ENCODE peak calls at places on chromosomes 16 and 17, in seven cellular contexts. G, V, U, M, D, I and A are unnamed samples.

GRCh38 chr16:10016761-10017160 is 165.5 kb downstream of the GRIN2A start:
- DNase-seq in G (no peak), V (no peak), D (no peak), M (no peak), U (no peak), I (no peak), A (no peak)

GRCh38 chr17:50111687-50112655 is 16.8 kb downstream of the PDK2 start:
- DNase-seq in D (peak), I (no peak), U (no peak), V (no peak), M (no peak), G (no peak), A (peak)

GRCh38 chr16:89315791-89316581 is 98.5 kb downstream of the ZNF778 start:
- DNase-seq in D (peak), V (peak), G (peak), I (no peak), M (no peak), U (no peak), A (no peak)

GRCh38 chr17:62860962-62861873 is 53.1 kb upstream of the MARCHF10 start:
- DNase-seq in G (no peak), I (no peak), V (no peak), M (no peak), U (no peak), D (no peak), A (no peak)

GRCh38 chr16:66970775-66971725 is 10.0 kb downstream of the CES3 start:
- DNase-seq in I (no peak), M (no peak), U (no peak), G (peak), V (no peak), D (no peak), A (no peak)

GRCh38 chr17:76623271-76624146 is 20.0 kb downstream of the ST6GALNAC1 start:
- DNase-seq in V (peak), D (peak), G (peak), I (peak), M (peak), U (peak), A (peak)

GRCh38 chr17:67256075-67256732 is 11.2 kb upstream of the HELZ start:
- DNase-seq in D (no peak), G (no peak), V (no peak), M (no peak), I (no peak), U (no peak), A (no peak)

GRCh38 chr17:79501910-79502309 is 108.9 kb downstream of the RBFOX3 start:
- DNase-seq in U (no peak), V (no peak), D (no peak), G (no peak), M (no peak), I (no peak), A (no peak)

GRCh38 chr17:54900457-54901229 is at the start of gene TOM1L1:
- DNase-seq in V (no peak), D (peak), M (peak), I (peak), G (peak), U (peak), A (peak)

GRCh38 chr17:57861737-57862409 is 12.0 kb upstream of the MRPS23 start:
- DNase-seq in M (no peak), I (peak), D (peak), U (peak), G (peak), V (no peak), A (peak)

GRCh38 chr17:14840616-14841231 is 424.4 kb downstream of the PMP22 start:
- DNase-seq in M (no peak), G (no peak), I (no peak), D (no peak), V (no peak), U (no peak), A (no peak)

GRCh38 chr17:78387982-78388941 is 9.8 kb downstream of the PGS1 start:
- DNase-seq in M (no peak), I (no peak), G (no peak), D (peak), U (no peak), V (peak), A (no peak)

GRCh38 chr16:1990336-1991134 is 765 bp downstream of the SYNGR3 start:
- DNase-seq in D (no peak), I (no peak), U (no peak), G (no peak), M (no peak), V (no peak), A (no peak)

DNA sequence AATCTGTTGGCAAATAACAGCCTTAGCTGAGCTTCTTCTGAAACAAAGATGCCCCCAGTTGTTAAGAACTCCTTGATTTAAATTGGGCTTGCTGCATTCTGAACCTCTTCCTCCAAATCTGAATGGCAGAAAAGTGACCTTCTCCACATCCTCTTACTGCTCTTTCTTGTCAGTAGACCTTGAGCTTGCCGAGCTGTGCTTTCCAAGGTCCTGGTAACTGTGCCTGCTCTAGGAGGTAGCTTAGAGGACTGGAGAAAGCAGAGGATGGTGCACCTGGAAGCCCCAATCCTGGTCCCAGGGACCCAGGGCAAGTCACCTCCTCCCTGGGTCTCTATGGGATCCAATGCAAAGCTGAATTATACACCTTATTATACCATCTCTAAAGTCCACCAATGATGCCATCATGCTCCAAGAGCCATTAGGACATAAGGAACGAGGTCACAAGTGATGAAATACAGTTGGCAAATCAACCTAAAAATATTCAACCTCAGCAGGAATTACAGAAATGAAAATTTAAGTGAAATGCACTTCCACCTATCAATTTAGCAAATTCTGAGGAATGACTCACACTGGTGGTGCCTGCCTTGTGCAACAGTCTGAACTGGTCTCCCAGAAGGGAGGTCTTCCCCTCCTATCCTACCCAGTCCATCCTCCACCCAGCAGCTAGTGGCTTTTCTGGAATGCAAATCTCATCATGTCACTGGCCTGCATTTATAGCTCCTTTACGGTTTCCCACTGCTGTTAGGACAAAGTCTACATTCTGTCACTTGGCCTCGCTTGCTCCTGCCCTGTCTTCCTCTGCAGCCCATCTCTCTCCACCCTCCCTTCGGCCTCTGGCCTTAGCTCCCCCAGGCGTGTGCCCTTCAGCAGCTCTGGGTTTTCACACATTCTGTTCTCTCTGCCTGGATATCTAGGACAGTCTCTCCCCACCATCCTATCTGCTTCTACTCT is 36.6 kb downstream of the TOM1L2 start:
- DNase-seq in U (no peak), D (no peak), M (no peak), V (peak), G (peak), I (no peak), A (no peak)
- TF ChIP-seq POLR2A in U (no peak), D (no peak), M (no peak), V (no peak), G (no peak), I (no peak), A (no peak)

GRCh38 chr16:49003992-49004391 is 277.6 kb downstream of the CBLN1 start:
- DNase-seq in M (no peak), G (no peak), U (no peak), V (no peak), I (no peak), D (no peak), A (no peak)
- TF ChIP-seq POLR2A in M (no peak), G (no peak), U (no peak), V (no peak), I (no peak), D (no peak), A (no peak)

DNA sequence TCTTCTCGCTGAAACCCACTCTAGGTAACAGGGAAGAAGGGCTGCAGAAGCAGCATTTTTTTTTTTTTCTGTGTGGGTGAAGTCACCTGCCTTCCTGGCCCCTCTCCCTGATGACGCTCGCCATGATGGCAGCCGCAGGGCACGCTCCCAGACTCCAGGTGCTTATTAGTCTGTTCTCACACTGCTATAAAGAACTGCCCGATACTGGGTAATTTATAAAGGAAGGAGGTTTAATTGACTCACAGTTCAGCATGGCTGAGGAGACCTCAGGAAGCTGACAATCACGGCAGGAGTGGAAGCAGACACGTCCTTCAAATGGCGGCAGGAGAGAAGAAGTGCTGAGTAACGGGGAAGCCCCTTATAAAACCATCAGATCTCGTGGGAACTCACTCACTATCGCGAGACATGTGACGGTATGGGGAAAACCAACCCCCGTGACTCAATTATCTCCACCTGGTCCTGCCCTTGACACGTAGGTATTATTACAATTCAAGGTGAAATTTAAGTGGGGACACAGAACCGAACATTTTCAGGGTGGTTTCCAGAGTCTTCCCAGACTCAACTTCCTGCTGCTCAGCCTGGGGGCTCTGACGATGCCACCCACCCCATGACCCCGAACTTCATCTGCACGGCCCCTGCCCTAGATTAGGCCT is 34.9 kb upstream of the NLRP1 start:
- DNase-seq in I (no peak), U (no peak), D (no peak), M (no peak), V (no peak), G (no peak), A (peak)
- TF ChIP-seq POLR2A in I (no peak), U (no peak), D (no peak), M (no peak), V (no peak), G (no peak), A (no peak)

DNA sequence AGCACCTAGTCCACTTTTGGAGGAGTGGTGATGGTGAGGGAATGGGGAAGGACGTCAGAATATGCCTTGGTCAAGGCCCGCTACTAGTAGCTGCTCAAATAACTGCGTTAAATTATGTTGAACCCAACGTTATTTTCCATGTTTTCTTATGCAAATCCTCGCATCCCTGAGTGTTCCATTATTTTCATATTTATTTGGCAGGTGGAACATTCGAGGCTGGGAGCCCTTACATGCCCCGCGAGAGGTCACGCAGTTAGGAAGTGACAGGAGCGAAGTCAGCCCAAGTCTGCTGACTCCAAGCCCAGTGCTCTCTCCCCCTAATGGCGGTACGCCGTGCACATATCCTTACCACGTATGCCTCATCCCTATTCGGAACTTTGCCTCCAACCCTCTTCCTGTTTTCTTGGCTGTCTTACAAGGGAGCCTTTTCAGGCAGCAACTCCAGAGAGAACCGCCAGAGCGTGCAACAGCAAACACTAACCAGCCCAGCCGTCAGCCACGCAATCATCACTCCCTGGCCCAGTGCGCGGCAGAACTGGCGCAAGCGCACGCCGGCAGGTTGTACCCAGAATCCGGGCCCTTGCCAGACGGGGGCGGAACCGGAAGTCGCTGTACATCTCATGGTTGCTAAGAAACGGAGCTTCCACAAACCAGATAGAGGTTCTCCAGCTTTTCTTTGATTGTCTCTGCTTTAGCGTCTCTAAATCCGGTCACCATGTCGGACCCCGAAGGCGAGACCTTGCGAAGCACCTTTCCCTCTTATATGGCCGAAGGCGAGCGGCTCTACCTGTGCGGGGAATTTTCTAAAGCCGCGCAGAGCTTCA is at the start of gene ODAD4:
- DNase-seq in M (peak), G (peak), U (peak), I (peak), V (peak), D (peak), A (peak)
- TF ChIP-seq POLR2A in M (peak), G (peak), U (no peak), I (peak), V (peak), D (peak), A (no peak)

GRCh38 chr17:32010114-32010513 is 2.9 kb downstream of the LRRC37B start:
- DNase-seq in G (no peak), I (no peak), M (no peak), U (no peak), D (no peak), V (no peak), A (no peak)

GRCh38 chr17:32006957-32007462 is at the start of gene LRRC37B:
- DNase-seq in I (peak), G (peak), V (peak), D (peak), M (peak), U (peak), A (peak)

GRCh38 chr17:32009262-32009542 is 2.0 kb downstream of the LRRC37B start:
- DNase-seq in V (no peak), D (no peak), M (no peak), I (no peak), U (no peak), G (no peak), A (no peak)

GRCh38 chr17:32007463-32008298 is 498 bp downstream of the LRRC37B start:
- DNase-seq in M (no peak), U (no peak), I (no peak), V (peak), D (peak), G (peak), A (peak)
- TF ChIP-seq POLR2A in M (no peak), U (no peak), I (no peak), V (no peak), D (no peak), G (peak), A (no peak)

GRCh38 chr17:979539-980405 is at the start of gene NXN:
- DNase-seq in I (peak), D (peak), V (peak), M (no peak), G (peak), U (peak), A (peak)
- TF ChIP-seq POLR2A in I (peak), D (peak), V (no peak), M (peak), G (peak), U (no peak), A (no peak)